ENCODE peak calls at places on chromosomes 6 and 20, in eight cellular contexts. E is heart left ventricle, C is cardiac muscle cell, J is fibroblast of lung, A is prostate gland, M is stomach, W is tibial nerve, I is colonic mucosa. K is an unnamed sample.
A peak's percentile ranks its signal among the peaks of the same experiment; 100 is the strongest.

GRCh38 chr6:45514454-45514853 is 136.7 kb upstream of the SUPT3H start:
- DNase-seq in E (no peak), J (peak; percentile 30), A (no peak), C (no peak), M (peak; percentile 33), I (no peak), W (no peak), K (no peak)

GRCh38 chr6:3403244-3404154 is 53.4 kb downstream of the SLC22A23 start:
- DNase-seq in I (peak; percentile 87), M (peak; percentile 82), C (no peak), A (peak; percentile 42), W (no peak), J (no peak), E (no peak), K (no peak)

GRCh38 chr20:34705383-34706021 is 1.4 kb downstream of the TP53INP2 start:
- DNase-seq in M (peak; percentile 59), C (peak; percentile 16), W (no peak), E (peak; percentile 61), J (no peak), I (peak; percentile 80), A (peak; percentile 32), K (no peak)

GRCh38 chr6:155047523-155047922 is 52.4 kb downstream of the TIAM2 start:
- DNase-seq in J (no peak), C (no peak), I (no peak), E (no peak), M (no peak), A (no peak), W (no peak), K (no peak)

GRCh38 chr6:108592371-108593337 is 31.9 kb downstream of the FOXO3 start:
- DNase-seq in C (peak; percentile 66), E (no peak), M (peak; percentile 38), J (peak; percentile 97), I (peak; percentile 40), W (peak; percentile 64), A (peak; percentile 44), K (no peak)

GRCh38 chr6:118579786-118580185 is 31.7 kb downstream of the PLN start:
- DNase-seq in J (no peak), C (no peak), I (no peak), W (no peak), M (no peak), A (no peak), E (no peak), K (no peak)

GRCh38 chr6:28206527-28207243 is 18.4 kb upstream of the ZSCAN9 start:
- DNase-seq in I (no peak), A (no peak), E (no peak), J (peak; percentile 9), M (no peak), C (no peak), W (no peak), K (no peak)

GRCh38 chr6:44177691-44178423 is 19.2 kb downstream of the CAPN11 start:
- DNase-seq in E (peak; percentile 80), J (peak; percentile 74), M (no peak), C (peak; percentile 96), A (no peak), I (no peak), W (peak; percentile 53), K (peak; percentile 94)

GRCh38 chr6:144064402-144064830 is 31.0 kb downstream of the SF3B5 start:
- DNase-seq in W (no peak), M (peak; percentile 34), A (peak; percentile 12), C (no peak), J (no peak), E (peak; percentile 43), I (peak; percentile 58), K (no peak)

GRCh38 chr6:86192123-86192522 is 549.4 kb upstream of the SYNCRIP start:
- DNase-seq in C (no peak), W (no peak), I (no peak), E (no peak), M (no peak), J (no peak), A (peak; percentile 9), K (no peak)

GRCh38 chr6:139472341-139473038 is 98.0 kb upstream of the CITED2 start:
- DNase-seq in I (no peak), E (no peak), A (no peak), J (peak; percentile 63), C (peak; percentile 64), M (no peak), W (no peak), K (no peak)

GRCh38 chr6:48994811-48995210 is 468.2 kb downstream of the MMUT start:
- DNase-seq in C (no peak), I (no peak), E (no peak), A (no peak), M (no peak), W (no peak), J (no peak), K (no peak)

GRCh38 chr20:51387125-51387865 is 155.2 kb downstream of the NFATC2 start:
- DNase-seq in W (no peak), C (no peak), E (no peak), A (no peak), M (no peak), I (no peak), J (no peak), K (no peak)

GRCh38 chr6:138307816-138308727 is 69.6 kb upstream of the SMIM28 start:
- DNase-seq in A (peak; percentile 76), I (peak; percentile 33), E (peak; percentile 34), C (peak; percentile 47), W (peak; percentile 9), M (peak; percentile 47), J (peak; percentile 19), K (no peak)

DNA sequence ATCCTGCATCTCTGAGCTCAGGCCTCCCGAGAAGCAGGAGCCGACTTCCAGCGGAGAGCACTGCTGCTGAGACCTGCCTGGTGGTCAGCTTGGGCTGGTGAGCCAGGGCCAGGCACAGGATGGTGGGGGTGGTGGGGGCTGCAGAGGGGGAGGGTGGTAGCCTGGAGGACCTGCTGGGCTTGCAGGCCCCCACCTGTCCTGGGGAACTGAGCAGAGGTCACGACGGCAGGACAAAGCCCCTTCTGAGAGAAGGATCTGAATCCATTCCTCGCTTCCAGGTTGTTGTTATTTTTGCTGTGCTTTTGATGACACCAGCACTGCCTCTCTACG is 35.6 kb upstream of the CD93 start:
- DNase-seq in I (no peak), M (no peak), J (no peak), W (no peak), C (no peak), A (no peak), E (no peak), K (no peak)
- H3K27ac ChIP-seq in I (no peak overlapping the region), M (no peak overlapping the region), J (no peak overlapping the region), W (no peak overlapping the region), C (no peak overlapping the region), A (no peak overlapping the region), E (no peak overlapping the region), K (no peak overlapping the region)

DNA sequence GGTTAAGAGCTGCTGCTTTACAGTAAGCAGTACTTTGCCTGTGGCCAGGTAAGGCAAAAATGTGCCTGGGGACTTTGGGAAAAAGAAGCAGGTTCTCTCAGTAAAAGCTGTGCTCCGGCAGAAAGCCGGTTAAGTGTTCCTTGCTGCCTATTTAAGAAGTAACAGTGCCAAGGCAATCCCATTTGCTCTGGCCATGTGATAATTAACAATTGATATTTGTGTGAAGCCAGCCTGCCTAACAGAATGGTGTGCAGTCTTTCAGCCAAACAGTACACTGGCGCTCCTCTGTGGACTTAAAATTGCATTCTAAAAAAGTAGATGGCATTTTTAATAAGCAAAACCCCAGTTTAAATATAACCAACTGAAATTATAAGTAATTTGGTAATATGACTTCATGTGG is 430.3 kb downstream of the PLCB1 start:
- DNase-seq in E (no peak), J (no peak), I (no peak), W (no peak), C (no peak), A (no peak), M (no peak), K (no peak)
- TF ChIP-seq CTCF in E (no peak), J (no peak), I (no peak), W (no peak), C (no peak), A (no peak), M (no peak), K (no peak)

GRCh38 chr6:25404693-25405169 is 125.6 kb downstream of the CARMIL1 start:
- DNase-seq in I (peak; percentile 45), M (peak; percentile 33), J (no peak), A (no peak), W (no peak), E (no peak), C (no peak), K (no peak)

GRCh38 chr6:25404094-25404493 is 124.9 kb downstream of the CARMIL1 start:
- DNase-seq in E (no peak), A (no peak), C (no peak), M (no peak), J (no peak), I (no peak), W (no peak), K (no peak)

GRCh38 chr6:25402125-25402524 is 123.0 kb downstream of the CARMIL1 start:
- DNase-seq in M (no peak), C (no peak), E (no peak), A (no peak), W (no peak), I (no peak), J (no peak), K (no peak)

GRCh38 chr6:25403150-25403549 is 124.0 kb downstream of the CARMIL1 start:
- DNase-seq in A (no peak), M (no peak), E (no peak), J (no peak), W (no peak), C (no peak), I (no peak), K (no peak)

GRCh38 chr6:25405442-25405841 is 126.3 kb downstream of the CARMIL1 start:
- DNase-seq in J (no peak), E (no peak), I (no peak), M (no peak), C (no peak), W (no peak), A (no peak), K (no peak)
- H3K4me3 ChIP-seq in J (no peak overlapping the region), E (no peak overlapping the region), I (no peak overlapping the region), M (no peak overlapping the region), C (no peak overlapping the region), W (no peak overlapping the region), A (no peak overlapping the region), K (no peak overlapping the region)

GRCh38 chr6:111551521-111552231 is 54.0 kb downstream of the TRAF3IP2 start:
- DNase-seq in C (no peak), I (peak; percentile 82), M (peak; percentile 87), J (peak; percentile 64), E (no peak), A (peak; percentile 78), W (no peak), K (no peak)

GRCh38 chr6:111550953-111551352 is 54.7 kb downstream of the TRAF3IP2 start:
- DNase-seq in M (no peak), A (no peak), E (no peak), I (no peak), J (no peak), C (no peak), W (no peak), K (no peak)

GRCh38 chr6:111550195-111550594 is 55.5 kb downstream of the TRAF3IP2 start:
- DNase-seq in E (no peak), J (no peak), W (no peak), I (no peak), C (no peak), M (no peak), A (no peak), K (no peak)

GRCh38 chr6:111548368-111548767 is 57.3 kb downstream of the TRAF3IP2 start:
- DNase-seq in A (no peak), E (no peak), C (no peak), I (no peak), M (no peak), J (peak; percentile 34), W (no peak), K (no peak)

DNA sequence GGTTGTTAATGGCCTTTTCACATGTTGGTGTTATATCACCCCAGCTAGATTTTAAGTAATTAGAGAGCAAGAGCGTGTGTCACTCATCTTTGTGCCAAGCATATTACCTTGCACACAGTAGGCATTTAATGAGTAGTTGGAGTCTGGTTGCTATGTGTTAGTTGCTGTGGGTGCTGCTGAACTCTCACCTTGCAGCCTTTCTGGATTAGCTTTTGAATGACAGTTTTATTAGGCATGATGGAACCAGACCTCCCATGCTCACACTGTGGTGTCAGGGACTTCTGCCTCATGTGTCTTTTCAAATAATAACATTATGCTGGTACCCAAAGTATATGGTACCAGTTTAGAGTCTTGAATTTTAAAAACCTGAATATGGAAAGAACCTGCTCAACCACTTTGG is 55.9 kb downstream of the TRAF3IP2 start:
- DNase-seq in J (no peak), W (no peak), E (no peak), I (no peak), C (no peak), M (no peak), A (no peak), K (no peak)
- H3K27ac ChIP-seq in J (no peak overlapping the region), W (no peak overlapping the region), E (no peak overlapping the region), I (no peak overlapping the region), C (peak overlapping the region; percentile 98), M (peak overlapping the region; percentile 55), A (no peak overlapping the region), K (no peak overlapping the region)